ENCODE peak calls at places on chromosome 7, in four cellular contexts. P is colonic mucosa, U is right cardiac atrium, K is heart left ventricle. N is an unnamed sample.
A peak's percentile ranks its signal among the peaks of the same experiment; 100 is the strongest.

GRCh38 chr7:117682681-117683385 is 190.4 kb downstream of the CTTNBP2 start:
- DNase-seq in U (no peak), P (peak; percentile 77), K (no peak), N (no peak)

GRCh38 chr7:142854505-142855400 is at the start of gene EPHB6:
- DNase-seq in U (peak; percentile 94), K (peak; percentile 86), P (peak; percentile 85), N (peak; percentile 88)

GRCh38 chr7:70458195-70458695 is 673.7 kb upstream of the GALNT17 start:
- DNase-seq in U (no peak), P (no peak), K (no peak), N (no peak)

GRCh38 chr7:67636363-67637355 is 640.0 kb downstream of the TYW1 start:
- DNase-seq in P (no peak), U (no peak), K (no peak), N (no peak)

GRCh38 chr7:100122568-100122967 is 3.1 kb downstream of the CNPY4 start:
- DNase-seq in U (peak; percentile 24), P (no peak), K (no peak), N (no peak)

GRCh38 chr7:52838981-52839411 is 196.4 kb upstream of the POM121L12 start:
- DNase-seq in K (no peak), U (peak; percentile 72), P (no peak), N (no peak)

GRCh38 chr7:64183126-64183742 is 23.8 kb upstream of the ZNF735 start:
- DNase-seq in P (no peak), K (peak; percentile 32), U (peak; percentile 70), N (no peak)

GRCh38 chr7:36683695-36684357 is 40.5 kb downstream of the AOAH start:
- DNase-seq in P (no peak), U (no peak), K (no peak), N (no peak)

GRCh38 chr7:145106001-145106400 is 270.1 kb upstream of the TPK1 start:
- DNase-seq in K (peak; percentile 41), P (no peak), U (peak; percentile 83), N (no peak)

GRCh38 chr7:8481752-8482446 is 48.5 kb downstream of the NXPH1 start:
- DNase-seq in K (peak; percentile 35), U (peak; percentile 12), P (no peak), N (no peak)

GRCh38 chr7:139362981-139363380 is 3.3 kb downstream of the LUC7L2 start:
- DNase-seq in U (no peak), K (no peak), P (no peak), N (no peak)

GRCh38 chr7:139366400-139366799 is 6.7 kb downstream of the LUC7L2 start:
- DNase-seq in U (no peak), P (no peak), K (no peak), N (no peak)

GRCh38 chr7:139367438-139368155 is 7.9 kb downstream of the LUC7L2 start:
- DNase-seq in P (no peak), U (no peak), K (no peak), N (no peak)

GRCh38 chr7:139362302-139362701 is 2.6 kb downstream of the LUC7L2 start:
- DNase-seq in K (no peak), P (no peak), U (no peak), N (no peak)

GRCh38 chr7:139365336-139365735 is 5.6 kb downstream of the LUC7L2 start:
- DNase-seq in P (no peak), K (no peak), U (no peak), N (no peak)
- H3K27ac ChIP-seq in P (no peak overlapping the region), K (no peak overlapping the region), U (no peak overlapping the region), N (no peak overlapping the region)

GRCh38 chr7:27140108-27140842 is 3.2 kb downstream of the HOXA5 start:
- DNase-seq in K (no peak), U (no peak), P (peak; percentile 87), N (no peak)

GRCh38 chr7:27141138-27141537 is 2.3 kb downstream of the HOXA5 start:
- DNase-seq in U (no peak), K (no peak), P (peak; percentile 27), N (no peak)

GRCh38 chr7:27142562-27143021 is 889 bp downstream of the HOXA5 start:
- DNase-seq in P (peak; percentile 32), K (no peak), U (no peak), N (no peak)

GRCh38 chr7:27143022-27143949 is at the start of gene HOXA5:
- DNase-seq in K (no peak), U (peak; percentile 57), P (peak; percentile 85), N (peak; percentile 80)

DNA sequence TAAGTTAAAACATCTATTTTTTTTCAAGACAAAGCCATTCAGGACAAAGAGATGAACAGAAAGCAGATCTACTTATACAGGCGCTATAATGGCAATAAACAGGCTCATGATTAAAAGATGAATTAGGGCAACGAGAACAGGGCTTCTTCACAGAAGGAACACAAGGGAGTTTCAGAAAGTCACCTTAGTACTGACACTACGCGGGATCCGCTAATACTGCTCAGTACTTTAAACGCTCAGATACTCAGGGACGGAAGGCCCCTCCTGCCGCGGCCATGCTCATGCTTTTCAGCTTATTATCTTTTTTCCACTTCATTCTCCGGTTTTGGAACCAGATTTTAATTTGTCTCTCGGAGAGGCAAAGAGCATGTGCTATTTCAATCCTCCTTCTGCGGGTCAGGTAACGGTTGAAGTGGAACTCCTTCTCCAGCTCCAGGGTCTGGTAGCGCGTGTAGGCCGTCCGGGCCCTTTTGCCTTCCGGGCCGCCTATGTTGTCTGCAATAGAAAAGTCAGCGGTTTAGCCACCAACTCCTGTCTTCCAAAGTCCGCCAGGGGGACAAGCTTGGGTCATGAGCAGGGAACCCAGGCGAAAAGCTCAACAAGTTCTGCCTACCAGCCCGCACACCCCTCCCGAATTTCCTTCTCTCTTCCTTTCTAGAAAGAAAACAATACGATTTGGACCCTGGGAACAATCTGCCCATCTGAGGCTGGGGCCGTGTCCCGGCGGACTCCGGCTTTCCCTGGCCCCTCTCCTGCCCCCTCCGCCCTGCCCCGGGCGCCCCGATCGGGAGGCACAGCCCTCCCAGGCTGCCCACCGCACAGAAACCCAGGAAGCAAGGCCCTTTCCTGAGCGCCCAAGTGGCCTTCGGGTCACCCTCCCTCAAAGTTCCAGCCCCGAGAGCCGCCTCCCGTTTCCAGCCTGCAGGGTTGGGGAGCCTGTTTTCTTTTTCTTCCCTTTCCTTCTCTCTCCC is 1.6 kb downstream of the HOXA5 start:
- DNase-seq in U (no peak), P (peak; percentile 53), K (no peak), N (no peak)
- H3K4me3 ChIP-seq in U (peak overlapping the region; percentile 64), P (peak overlapping the region; percentile 43), K (peak overlapping the region; percentile 38), N (peak overlapping the region; percentile 67)

DNA sequence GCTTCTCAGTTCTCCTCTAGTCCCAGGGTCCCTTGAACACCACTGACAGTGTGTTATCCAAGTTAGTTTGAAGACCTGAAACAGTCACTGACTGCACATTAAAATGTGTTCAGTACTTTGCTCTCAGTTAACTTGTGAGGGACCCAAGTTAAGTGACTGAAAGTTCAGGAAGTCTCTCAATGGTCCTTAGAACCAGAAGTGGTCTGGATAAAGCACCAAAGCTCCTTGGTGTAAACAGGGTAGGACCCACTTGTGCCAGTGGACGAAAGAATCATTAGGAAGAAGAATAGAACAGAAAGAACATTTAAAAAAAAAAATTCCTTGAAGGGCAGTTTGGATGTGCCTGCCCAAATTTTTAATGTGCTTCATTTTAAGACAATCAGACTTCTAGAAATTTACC is 45.1 kb downstream of the NOD1 start:
- DNase-seq in P (no peak), U (no peak), K (no peak), N (no peak)
- H3K27ac ChIP-seq in P (no peak overlapping the region), U (peak overlapping the region; percentile 45), K (no peak overlapping the region), N (peak overlapping the region; percentile 67)

DNA sequence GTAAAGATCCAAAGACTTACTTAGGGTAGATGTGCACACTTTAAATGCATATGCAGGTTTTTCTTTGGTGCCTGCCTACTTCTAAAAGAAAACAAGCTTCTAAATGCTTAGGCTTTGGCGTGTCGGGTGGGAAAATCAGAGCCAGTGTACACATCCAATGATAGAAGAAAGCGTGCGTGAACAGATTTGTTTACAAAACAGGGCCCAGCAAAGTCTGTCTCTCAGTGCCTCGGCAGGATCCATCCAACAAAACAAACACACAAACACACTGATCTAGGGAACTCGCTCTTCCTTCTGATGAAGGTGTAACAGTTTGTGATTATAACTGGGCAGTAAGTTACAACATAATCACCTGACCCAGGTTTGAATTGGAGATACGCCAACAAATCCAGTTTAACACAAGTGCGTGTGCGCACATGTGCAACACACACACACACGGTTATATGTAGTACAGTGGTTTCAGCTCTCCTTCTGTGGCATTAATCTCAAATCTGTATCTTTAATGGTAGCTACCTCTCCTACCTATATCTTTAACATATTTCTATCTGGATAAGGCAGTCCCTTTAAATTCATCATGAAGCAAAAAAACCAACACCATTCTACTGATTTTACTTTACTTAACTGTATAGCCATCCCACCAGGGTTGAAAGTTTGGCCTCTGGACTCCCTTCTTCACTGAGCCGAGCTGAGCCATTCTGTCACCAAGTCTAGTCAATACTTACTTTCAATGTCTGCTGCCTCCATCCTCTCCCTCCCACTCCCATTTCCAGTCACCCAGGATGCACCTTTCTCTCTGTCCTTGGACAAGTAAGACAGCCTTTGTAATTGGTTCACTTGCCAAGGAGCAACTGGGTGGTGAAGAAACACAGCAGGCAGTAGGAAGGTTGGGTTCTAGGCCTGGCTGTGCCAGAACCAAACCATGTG is 184.4 kb upstream of the KLF14 start:
- DNase-seq in P (no peak), K (no peak), U (no peak), N (no peak)
- H3K4me3 ChIP-seq in P (peak overlapping the region; percentile 5), K (no peak overlapping the region), U (no peak overlapping the region), N (no peak overlapping the region)

GRCh38 chr7:1455955-1456354 is 3.3 kb downstream of the MICALL2 start:
- DNase-seq in P (no peak), U (no peak), K (no peak), N (no peak)
- H3K27ac ChIP-seq in P (peak overlapping the region; percentile 84), U (peak overlapping the region; percentile 2), K (no peak overlapping the region), N (no peak overlapping the region)

DNA sequence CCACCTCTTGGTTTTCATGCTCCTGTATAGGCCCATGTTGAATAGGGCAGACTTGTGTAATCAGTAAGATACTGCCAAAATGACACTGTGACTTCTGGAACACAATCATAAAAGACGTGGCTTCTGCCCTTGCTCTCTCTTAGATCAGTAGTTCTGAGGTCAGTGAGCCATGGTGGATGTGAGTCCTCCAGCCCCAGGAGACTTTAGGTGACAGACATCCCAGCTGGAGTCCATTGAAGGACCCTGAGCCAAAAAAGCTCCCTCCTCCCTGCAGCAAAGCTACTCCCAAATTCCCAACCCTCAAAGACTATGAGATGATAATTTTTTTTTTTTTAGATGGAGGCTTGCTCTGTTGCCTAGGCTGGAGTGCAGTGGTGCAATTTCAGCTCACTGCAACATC is 3.2 kb upstream of the RADIL start:
- DNase-seq in K (no peak), U (no peak), P (no peak), N (no peak)
- H3K4me3 ChIP-seq in K (no peak overlapping the region), U (no peak overlapping the region), P (no peak overlapping the region), N (no peak overlapping the region)

GRCh38 chr7:40805361-40805760 is 670.6 kb downstream of the SUGCT start:
- DNase-seq in K (no peak), U (no peak), P (no peak), N (no peak)

GRCh38 chr7:40811666-40812065 is 676.9 kb downstream of the SUGCT start:
- DNase-seq in P (no peak), K (no peak), U (no peak), N (no peak)

GRCh38 chr7:40810274-40810673 is 675.5 kb downstream of the SUGCT start:
- DNase-seq in U (no peak), K (no peak), P (no peak), N (no peak)

GRCh38 chr7:40804477-40805215 is 669.8 kb downstream of the SUGCT start:
- DNase-seq in U (no peak), P (no peak), K (no peak), N (no peak)

DNA sequence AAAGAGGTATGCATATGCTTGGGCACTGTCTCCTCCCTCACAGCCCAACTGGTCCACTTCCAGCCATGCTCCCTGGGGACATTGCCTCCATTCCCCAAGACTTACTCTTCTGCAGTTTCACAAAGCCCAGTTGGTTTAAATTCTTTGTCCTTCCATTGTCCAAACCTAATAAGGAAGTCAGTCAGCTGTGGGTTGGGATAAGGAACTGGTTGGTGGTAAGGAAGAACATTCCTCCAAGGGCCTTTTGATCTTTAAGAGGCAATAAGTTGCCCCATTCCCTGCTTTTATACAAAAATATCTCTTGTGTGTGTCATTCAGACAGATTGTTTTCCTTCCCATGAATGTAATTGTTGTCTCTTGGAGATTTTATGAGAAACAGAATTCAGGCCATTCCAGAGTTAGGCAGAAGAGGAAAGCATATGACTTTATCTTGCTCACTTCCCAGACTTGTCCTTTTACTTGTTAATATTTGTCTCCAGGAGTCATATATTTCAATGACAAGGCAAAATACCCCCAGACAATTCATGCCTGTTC is 673.7 kb downstream of the SUGCT start:
- DNase-seq in U (no peak), P (peak; percentile 31), K (no peak), N (peak; percentile 86)
- H3K27ac ChIP-seq in U (no peak overlapping the region), P (peak overlapping the region; percentile 52), K (no peak overlapping the region), N (no peak overlapping the region)

N was measured in aorta.